ENCODE peak calls at places on chromosomes 5 and 9, in eight cellular contexts. G is fibroblast of the aortic adventitia; T is CD8-positive, alpha-beta T cell; N is MM.1S; S is IMR-90; V is GM12865; K is cardiac muscle cell; Y is AG04450. M is an unnamed sample.

GRCh38 chr5:108521841-108522506 is 140.1 kb upstream of the FBXL17 start:
- DNase-seq in N (peak), K (peak), T (peak), V (peak), G (peak), S (peak), Y (peak), M (peak)

GRCh38 chr5:112253478-112254250 is 165.4 kb downstream of the EPB41L4A start:
- DNase-seq in V (no peak), K (peak), Y (no peak), N (no peak), T (no peak), G (peak), S (no peak), M (no peak)

GRCh38 chr5:72467987-72468386 is 39.2 kb downstream of the ZNF366 start:
- DNase-seq in K (peak), T (no peak), S (peak), Y (no peak), V (no peak), N (no peak), G (peak), M (no peak)

GRCh38 chr9:110672873-110673508 is 4.4 kb downstream of the MUSK start:
- DNase-seq in G (no peak), Y (no peak), V (no peak), T (no peak), N (no peak), S (no peak), K (no peak), M (no peak)

GRCh38 chr5:139271201-139272027 is 22.1 kb upstream of the MATR3 start:
- DNase-seq in V (no peak), K (peak), N (no peak), Y (peak), S (peak), G (peak), T (no peak), M (no peak)

GRCh38 chr5:149053027-149053705 is 9.7 kb downstream of the SH3TC2 start:
- DNase-seq in T (no peak), S (peak), G (peak), N (no peak), V (no peak), K (no peak), Y (no peak), M (no peak)

GRCh38 chr9:94824913-94825619 is 98.6 kb downstream of the AOPEP start:
- DNase-seq in Y (no peak), N (no peak), V (no peak), K (no peak), T (no peak), G (no peak), S (no peak), M (no peak)

GRCh38 chr5:173689171-173689676 is 72.8 kb upstream of the BOD1 start:
- DNase-seq in K (peak), Y (no peak), G (no peak), T (no peak), S (no peak), N (no peak), V (no peak), M (no peak)

GRCh38 chr9:20623021-20623747 is 885 bp upstream of the MLLT3 start:
- DNase-seq in N (peak), K (no peak), G (no peak), T (peak), Y (no peak), V (peak), S (peak), M (peak)

GRCh38 chr9:70113403-70114022 is 69.9 kb downstream of the MAMDC2 start:
- DNase-seq in V (peak), T (no peak), G (peak), S (peak), Y (no peak), N (peak), K (peak), M (peak)

GRCh38 chr9:81689343-81690175 is at the start of gene TLE1:
- DNase-seq in S (peak), Y (peak), G (peak), T (peak), N (peak), K (peak), V (peak), M (peak)
- TF ChIP-seq CTCF in S (no peak), Y (peak), G (no peak), T (no peak), N (no peak), K (no peak), V (no peak), M (no peak)

GRCh38 chr5:136314302-136314701 is 51.0 kb downstream of the TRPC7 start:
- DNase-seq in T (no peak), V (no peak), S (no peak), G (no peak), Y (no peak), K (no peak), N (no peak), M (no peak)

GRCh38 chr5:136311999-136312398 is 53.3 kb downstream of the TRPC7 start:
- DNase-seq in T (no peak), V (no peak), S (no peak), Y (no peak), K (no peak), N (no peak), G (no peak), M (no peak)

GRCh38 chr5:136309932-136310598 is 55.3 kb downstream of the TRPC7 start:
- DNase-seq in V (peak), G (no peak), N (peak), T (no peak), S (no peak), K (no peak), Y (no peak), M (peak)

GRCh38 chr5:136309376-136309775 is 56.0 kb downstream of the TRPC7 start:
- DNase-seq in T (no peak), K (no peak), N (no peak), Y (no peak), V (no peak), G (no peak), S (no peak), M (no peak)

GRCh38 chr5:136308396-136308795 is 56.9 kb downstream of the TRPC7 start:
- DNase-seq in S (no peak), T (no peak), G (no peak), K (peak), V (no peak), N (no peak), Y (no peak), M (no peak)
- TF ChIP-seq CTCF in S (peak), T (no peak), G (no peak), K (peak), V (no peak), N (no peak), Y (no peak), M (no peak)

GRCh38 chr9:91253488-91253887 is 108.2 kb downstream of the AUH start:
- DNase-seq in K (no peak), G (peak), T (peak), V (peak), S (peak), N (peak), Y (no peak), M (peak)
- TF ChIP-seq CTCF in K (peak), G (no peak), T (no peak), V (no peak), S (no peak), N (peak), Y (peak), M (no peak)

GRCh38 chr9:137302176-137303030 is at the start of gene NRARP:
- DNase-seq in T (peak), G (peak), S (peak), Y (no peak), K (peak), V (peak), N (peak), M (peak)

GRCh38 chr9:137303031-137303892 is 1.2 kb upstream of the NRARP start:
- DNase-seq in G (no peak), Y (no peak), S (no peak), T (no peak), V (no peak), N (no peak), K (no peak), M (no peak)

GRCh38 chr9:137300607-137301085 is 1.4 kb downstream of the NRARP start:
- DNase-seq in G (no peak), S (peak), N (no peak), K (no peak), V (no peak), T (no peak), Y (no peak), M (no peak)

GRCh38 chr9:137299938-137300337 is 2.1 kb downstream of the NRARP start:
- DNase-seq in V (no peak), T (no peak), Y (no peak), N (no peak), G (no peak), S (no peak), K (no peak), M (no peak)

GRCh38 chr9:137301086-137301947 is 754 bp downstream of the NRARP start:
- DNase-seq in S (peak), K (peak), T (no peak), G (peak), Y (no peak), N (no peak), V (peak), M (peak)
- TF ChIP-seq CTCF in S (peak), K (no peak), T (no peak), G (no peak), Y (no peak), N (no peak), V (no peak), M (no peak)

GRCh38 chr5:2683720-2684119 is 67.8 kb downstream of the IRX2 start:
- DNase-seq in Y (no peak), N (no peak), G (no peak), S (no peak), T (no peak), K (no peak), V (no peak), M (no peak)

GRCh38 chr5:2677689-2678088 is 73.8 kb downstream of the IRX2 start:
- DNase-seq in K (no peak), T (no peak), S (no peak), G (no peak), V (no peak), N (no peak), Y (no peak), M (no peak)

GRCh38 chr5:2684606-2685005 is 66.9 kb downstream of the IRX2 start:
- DNase-seq in K (no peak), Y (no peak), S (no peak), T (no peak), V (no peak), G (no peak), N (no peak), M (no peak)

GRCh38 chr5:2681476-2681875 is 70.0 kb downstream of the IRX2 start:
- DNase-seq in V (no peak), S (no peak), T (no peak), G (no peak), Y (no peak), K (no peak), N (no peak), M (no peak)

GRCh38 chr5:2680979-2681378 is 70.5 kb downstream of the IRX2 start:
- DNase-seq in T (no peak), K (no peak), S (no peak), Y (no peak), G (no peak), V (no peak), N (peak), M (no peak)
- TF ChIP-seq CTCF in T (no peak), K (no peak), S (no peak), Y (no peak), G (no peak), V (no peak), N (no peak), M (no peak)

GRCh38 chr9:134807726-134808125 is 72.9 kb upstream of the FCN2 start:
- DNase-seq in T (no peak), Y (peak), G (peak), N (no peak), K (peak), S (peak), V (no peak), M (no peak)
- TF ChIP-seq CTCF in T (no peak), Y (no peak), G (no peak), N (no peak), K (no peak), S (no peak), V (no peak), M (no peak)

DNA sequence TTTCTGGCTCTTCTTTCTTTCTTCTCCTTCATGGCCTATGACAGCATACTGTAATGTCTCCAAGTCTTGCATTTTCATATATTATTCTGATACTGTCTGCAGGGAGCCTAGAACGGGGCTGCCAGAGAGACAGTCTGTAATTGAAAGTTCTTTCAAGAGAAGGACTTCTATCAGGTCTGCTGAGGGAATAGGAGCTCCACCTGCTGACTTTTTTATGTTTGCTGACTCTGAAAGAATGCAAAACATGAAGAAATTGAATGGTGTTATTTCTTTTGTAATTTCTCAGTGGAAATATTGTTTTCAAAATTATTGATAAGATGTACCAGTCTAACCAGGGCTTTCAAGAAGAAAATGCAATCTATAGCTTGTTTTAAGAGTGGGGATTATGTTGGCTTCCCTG is 121.9 kb upstream of the RFX3 start:
- DNase-seq in Y (no peak), G (no peak), V (no peak), N (no peak), T (no peak), K (no peak), S (no peak), M (no peak)
- TF ChIP-seq CTCF in Y (no peak), G (no peak), V (peak), N (peak), T (no peak), K (no peak), S (no peak), M (no peak)

DNA sequence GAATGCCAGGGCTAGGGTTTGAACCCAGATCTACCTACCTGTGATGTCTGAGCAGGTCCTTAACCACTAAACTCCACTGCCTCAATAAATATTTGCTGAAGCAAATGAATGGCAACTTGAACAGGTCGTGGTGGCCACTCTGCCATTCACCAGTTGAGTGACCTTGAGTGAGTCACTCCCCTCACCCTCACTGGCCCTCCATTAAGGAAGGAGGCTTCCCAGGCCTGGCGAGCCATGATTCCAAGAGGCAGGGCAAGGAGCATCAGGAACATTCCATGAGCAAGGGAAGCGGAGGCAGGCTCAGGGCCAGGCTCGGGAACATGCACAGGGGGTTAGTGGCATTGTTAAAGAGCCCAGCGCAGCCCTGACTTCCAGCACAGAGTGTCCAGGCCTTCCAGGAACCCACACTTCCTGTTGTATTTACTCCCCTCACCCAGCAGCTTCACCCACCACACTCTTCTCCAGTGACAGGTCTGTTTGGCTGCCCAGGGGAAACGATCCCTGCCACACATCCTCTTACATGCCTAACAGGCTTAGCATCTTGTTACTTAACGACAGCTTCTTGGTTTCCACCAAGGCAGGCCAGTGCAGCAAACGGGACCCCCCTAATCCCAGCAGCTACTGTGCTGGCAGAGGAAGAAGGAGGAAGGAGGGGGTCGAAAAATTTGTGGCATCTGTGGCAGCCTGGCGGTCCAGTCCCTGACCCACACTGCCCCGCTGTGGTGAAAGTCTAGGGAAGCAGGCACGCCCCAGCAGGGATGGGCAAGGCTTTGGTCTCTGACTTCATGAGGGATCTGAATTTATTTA is 43.7 kb upstream of the TTC1 start:
- DNase-seq in G (peak), K (peak), S (peak), T (peak), Y (no peak), V (peak), N (no peak), M (no peak)
- TF ChIP-seq CTCF in G (peak), K (peak), S (peak), T (no peak), Y (peak), V (peak), N (peak), M (peak)